ENCODE peak calls at places on chromosomes 3 and 15, in nine cellular contexts. Y, D, W, L, G, V, B, T and F are unnamed samples.

GRCh38 chr3:139836656-139837464 is 98.1 kb upstream of the CLSTN2 start:
- DNase-seq in W (no peak), L (no peak), B (no peak), Y (no peak), V (no peak), G (no peak), D (no peak), T (no peak), F (no peak)

GRCh38 chr3:184077881-184078280 is 19.0 kb upstream of the HTR3E start:
- DNase-seq in T (no peak), D (no peak), B (no peak), G (no peak), L (no peak), V (no peak), W (no peak), Y (peak), F (no peak)

GRCh38 chr3:44455318-44455717 is 22.2 kb downstream of the ZNF445 start:
- DNase-seq in L (no peak), T (no peak), B (no peak), W (no peak), D (no peak), V (no peak), G (no peak), Y (no peak), F (no peak)

GRCh38 chr15:75153084-75153483 is 48.6 kb upstream of the C15orf39 start:
- DNase-seq in G (no peak), V (peak), Y (peak), D (peak), T (peak), B (peak), W (no peak), L (peak), F (no peak)

GRCh38 chr15:55737373-55737772 is 5.6 kb downstream of the PRTG start:
- DNase-seq in L (peak), W (no peak), D (no peak), Y (no peak), B (no peak), T (no peak), G (no peak), V (peak), F (no peak)

GRCh38 chr3:102512734-102513518 is 78.1 kb downstream of the ZPLD1 start:
- DNase-seq in W (no peak), T (peak), L (peak), B (no peak), V (no peak), Y (no peak), G (no peak), D (no peak), F (no peak)

GRCh38 chr3:58521002-58521670 is 15.9 kb downstream of the ACOX2 start:
- DNase-seq in B (no peak), L (no peak), T (no peak), Y (peak), W (no peak), G (no peak), D (peak), V (no peak), F (no peak)

GRCh38 chr15:37360724-37361123 is 260.4 kb upstream of the MEIS2 start:
- DNase-seq in L (no peak), B (no peak), D (no peak), G (no peak), Y (no peak), V (no peak), T (no peak), W (no peak), F (no peak)

GRCh38 chr15:74010929-74011540 is 16.5 kb downstream of the PML start:
- DNase-seq in G (no peak), T (peak), W (no peak), V (no peak), L (peak), Y (peak), D (no peak), B (no peak), F (no peak)

GRCh38 chr15:20348900-20349773 is 192.5 kb downstream of the GOLGA6L6 start:
- DNase-seq in Y (no peak), L (no peak), W (no peak), T (no peak), B (peak), D (no peak), G (peak), V (no peak), F (no peak)

GRCh38 chr3:29335438-29335837 is 54.6 kb downstream of the RBMS3 start:
- DNase-seq in W (peak), Y (no peak), B (peak), T (peak), V (peak), G (peak), L (peak), D (no peak), F (peak)

GRCh38 chr3:5239602-5240001 is 52.1 kb downstream of the EDEM1 start:
- DNase-seq in Y (no peak), W (peak), D (no peak), L (peak), B (no peak), V (peak), G (no peak), T (no peak), F (no peak)

GRCh38 chr15:85582076-85582718 is 201.8 kb downstream of the AKAP13 start:
- DNase-seq in W (no peak), G (peak), L (peak), D (no peak), Y (no peak), V (peak), B (no peak), T (peak), F (no peak)

GRCh38 chr3:98986073-98986472 is 84.6 kb upstream of the DCBLD2 start:
- DNase-seq in V (peak), D (peak), L (peak), Y (peak), B (no peak), G (no peak), T (peak), W (no peak), F (peak)

GRCh38 chr3:58230876-58231552 is 6.6 kb upstream of the ABHD6 start:
- DNase-seq in B (no peak), W (no peak), T (no peak), L (no peak), Y (no peak), G (no peak), V (no peak), D (no peak), F (no peak)

GRCh38 chr3:131192701-131193100 is 166.0 kb downstream of the NEK11 start:
- DNase-seq in V (no peak), B (no peak), T (no peak), W (no peak), L (peak), Y (no peak), G (no peak), D (no peak), F (no peak)

GRCh38 chr3:107143206-107143605 is 234.0 kb upstream of the CCDC54 start:
- DNase-seq in D (no peak), L (no peak), W (no peak), B (no peak), T (no peak), Y (no peak), V (no peak), G (no peak), F (no peak)

GRCh38 chr3:151282921-151283320 is 4.6 kb upstream of the P2RY14 start:
- DNase-seq in L (peak), W (no peak), V (peak), B (no peak), Y (peak), D (peak), T (peak), G (no peak), F (no peak)

GRCh38 chr3:35664460-35664919 is 25.2 kb downstream of the ARPP21 start:
- DNase-seq in D (no peak), L (peak), W (no peak), T (peak), B (no peak), V (peak), Y (no peak), G (peak), F (no peak)

DNA sequence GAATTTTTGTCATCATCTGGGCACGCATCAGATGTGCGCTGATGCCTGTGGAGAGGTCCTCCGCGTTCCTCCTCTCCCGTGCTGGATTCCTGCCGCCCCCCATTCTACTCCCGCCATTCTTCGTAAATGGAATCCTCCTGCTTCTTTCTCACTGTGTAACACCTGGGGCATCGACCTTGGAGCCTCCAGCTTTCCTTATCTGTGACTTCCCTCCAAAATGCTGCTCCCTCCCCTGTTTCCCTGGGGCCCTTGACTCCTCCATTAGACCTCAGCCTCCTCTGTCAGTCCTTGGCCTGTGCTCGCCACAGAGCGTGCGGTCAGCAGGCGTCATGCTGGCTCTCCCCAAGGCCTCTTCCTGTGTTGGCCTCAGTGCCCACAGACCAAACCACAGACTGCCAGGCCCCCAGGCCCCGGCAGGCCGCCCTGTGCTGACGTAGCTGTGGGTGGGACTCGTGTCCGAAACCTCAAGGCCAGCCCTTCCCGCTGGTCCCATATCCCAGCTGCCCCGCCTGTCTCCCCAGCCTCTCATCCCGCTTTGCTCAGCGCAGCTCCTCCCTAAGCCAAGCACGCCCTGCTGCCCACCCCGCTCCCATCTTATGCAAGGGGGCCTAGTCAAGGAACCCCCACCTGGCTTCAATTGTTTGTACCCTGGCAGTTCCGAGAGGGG is 17.7 kb downstream of the TNFAIP8L3 start:
- DNase-seq in D (no peak), L (peak), V (no peak), T (no peak), Y (no peak), G (peak), W (no peak), B (no peak), F (no peak)
- H3K4me3 ChIP-seq in D (no peak), L (no peak), V (no peak), T (no peak), Y (no peak), G (peak), W (peak), B (no peak), F (no peak)

GRCh38 chr3:62659660-62660059 is 215.6 kb downstream of the CADPS start:
- DNase-seq in V (no peak), B (no peak), L (no peak), T (no peak), D (no peak), W (no peak), Y (no peak), G (no peak), F (no peak)
- TF ChIP-seq CTCF in V (no peak), B (no peak), L (peak), T (no peak), D (no peak), W (no peak), Y (peak), G (no peak), F (no peak)

GRCh38 chr3:180683816-180684215 is 4.5 kb upstream of the CCDC39 start:
- DNase-seq in T (no peak), L (no peak), Y (no peak), W (no peak), V (no peak), D (no peak), B (no peak), G (no peak), F (no peak)

GRCh38 chr3:180680097-180680430 is 775 bp upstream of the CCDC39 start:
- DNase-seq in L (peak), W (no peak), D (no peak), G (no peak), T (peak), B (peak), Y (no peak), V (peak), F (no peak)

GRCh38 chr3:180679178-180680096 is at the start of gene CCDC39:
- DNase-seq in Y (peak), D (peak), B (peak), W (no peak), T (peak), G (peak), V (peak), L (peak), F (no peak)

DNA sequence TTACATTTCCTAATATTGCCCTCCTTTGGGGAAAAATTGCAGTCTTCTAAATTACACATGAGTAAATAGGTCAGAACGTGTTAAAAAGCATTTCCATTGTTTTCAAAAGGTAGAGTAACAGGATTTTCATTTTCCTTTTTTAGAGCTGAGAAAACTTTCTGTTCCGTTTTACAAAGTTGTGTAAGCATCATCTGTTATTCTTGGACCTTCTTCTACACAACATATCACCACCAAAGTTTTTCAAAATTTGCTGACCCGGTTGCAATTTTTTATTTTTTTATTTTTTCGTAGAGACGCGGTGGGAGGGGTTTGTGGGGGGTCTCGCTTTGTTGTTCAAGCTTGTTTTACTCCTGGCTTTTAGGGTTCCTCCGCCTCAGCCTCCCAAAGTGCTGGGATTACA is 1.1 kb downstream of the CCDC39 start:
- DNase-seq in T (no peak), W (no peak), V (no peak), Y (no peak), G (no peak), D (no peak), L (no peak), B (no peak), F (no peak)
- H3K4me3 ChIP-seq in T (no peak), W (no peak), V (no peak), Y (no peak), G (no peak), D (no peak), L (no peak), B (no peak), F (no peak)

GRCh38 chr3:111978493-111978832 is 363 bp upstream of the ABHD10 start:
- DNase-seq in B (no peak), Y (no peak), T (no peak), L (no peak), V (no peak), W (no peak), G (no peak), D (no peak), F (no peak)
- TF ChIP-seq CTCF in B (no peak), Y (no peak), T (no peak), L (no peak), V (no peak), W (no peak), G (no peak), D (no peak), F (no peak)

GRCh38 chr3:64214002-64214696 is 11.1 kb downstream of the PRICKLE2 start:
- DNase-seq in T (peak), L (peak), G (peak), W (no peak), D (no peak), Y (no peak), B (peak), V (peak), F (no peak)
- H3K4me3 ChIP-seq in T (peak), L (no peak), G (peak), W (no peak), D (no peak), Y (no peak), B (no peak), V (peak), F (no peak)